ENCODE peak calls at places on chromosomes 7 and 10, in seven cellular contexts. One of them, this sample, is unnamed.

GRCh38 chr10:21082206-21082605 is 185.1 kb upstream of the NEBL start:
- DNase-seq in GM13977: no peak
- DNase-seq in DND-41: no peak
- DNase-seq in AG04450: no peak
- DNase-seq in endothelial cell: no peak
- DNase-seq in AG04449: no peak
- DNase-seq in lower lobe of right lung: no peak
- DNase-seq in this sample: no peak

GRCh38 chr10:108560488-108560887 is 1362.8 kb downstream of the XPNPEP1 start:
- DNase-seq in endothelial cell: no peak
- DNase-seq in GM13977: no peak
- DNase-seq in lower lobe of right lung: no peak
- DNase-seq in DND-41: no peak
- DNase-seq in AG04450: no peak
- DNase-seq in AG04449: no peak
- DNase-seq in this sample: no peak

GRCh38 chr7:9498303-9498702 is 1064.9 kb downstream of the NXPH1 start:
- DNase-seq in lower lobe of right lung: no peak
- DNase-seq in endothelial cell: no peak
- DNase-seq in GM13977: peak
- DNase-seq in AG04450: no peak
- DNase-seq in AG04449: no peak
- DNase-seq in DND-41: no peak
- DNase-seq in this sample: no peak

GRCh38 chr7:130069179-130069977 is 956 bp upstream of the KLHDC10 start:
- DNase-seq in AG04449: no peak
- DNase-seq in endothelial cell: no peak
- DNase-seq in lower lobe of right lung: no peak
- DNase-seq in GM13977: no peak
- DNase-seq in AG04450: no peak
- DNase-seq in DND-41: no peak
- DNase-seq in this sample: no peak

GRCh38 chr7:156026076-156027002 is 214.1 kb upstream of the SHH start:
- DNase-seq in AG04449: no peak
- DNase-seq in AG04450: no peak
- DNase-seq in DND-41: no peak
- DNase-seq in GM13977: no peak
- DNase-seq in endothelial cell: no peak
- DNase-seq in lower lobe of right lung: no peak
- DNase-seq in this sample: no peak

GRCh38 chr7:100352984-100353684 is 4.8 kb upstream of the PILRB start:
- DNase-seq in AG04449: no peak
- DNase-seq in DND-41: no peak
- DNase-seq in lower lobe of right lung: no peak
- DNase-seq in endothelial cell: no peak
- DNase-seq in AG04450: no peak
- DNase-seq in GM13977: no peak
- DNase-seq in this sample: no peak

GRCh38 chr7:74525881-74526280 is 72.2 kb downstream of the GTF2IRD1 start:
- DNase-seq in AG04450: no peak
- DNase-seq in GM13977: no peak
- DNase-seq in endothelial cell: no peak
- DNase-seq in DND-41: no peak
- DNase-seq in AG04449: no peak
- DNase-seq in lower lobe of right lung: no peak
- DNase-seq in this sample: no peak

GRCh38 chr7:112484671-112485097 is 3.9 kb downstream of the LSMEM1 start:
- DNase-seq in lower lobe of right lung: no peak
- DNase-seq in GM13977: no peak
- DNase-seq in AG04449: peak
- DNase-seq in DND-41: no peak
- DNase-seq in endothelial cell: no peak
- DNase-seq in AG04450: peak
- DNase-seq in this sample: no peak

GRCh38 chr10:117626228-117626627 is 83.7 kb downstream of the EMX2 start:
- DNase-seq in endothelial cell: no peak
- DNase-seq in GM13977: no peak
- DNase-seq in DND-41: no peak
- DNase-seq in lower lobe of right lung: no peak
- DNase-seq in AG04449: no peak
- DNase-seq in AG04450: no peak
- DNase-seq in this sample: no peak

GRCh38 chr10:51879238-51879637 is 179.8 kb upstream of the CSTF2T start:
- DNase-seq in endothelial cell: no peak
- DNase-seq in GM13977: peak
- DNase-seq in DND-41: no peak
- DNase-seq in lower lobe of right lung: no peak
- DNase-seq in AG04450: peak
- DNase-seq in AG04449: peak
- DNase-seq in this sample: no peak

GRCh38 chr7:131249003-131249402 is 78.7 kb upstream of the MKLN1 start:
- DNase-seq in AG04449: peak
- DNase-seq in lower lobe of right lung: peak
- DNase-seq in GM13977: no peak
- DNase-seq in AG04450: peak
- DNase-seq in endothelial cell: no peak
- DNase-seq in DND-41: no peak
- DNase-seq in this sample: no peak

GRCh38 chr10:83372646-83373045 is 766.7 kb upstream of the GHITM start:
- DNase-seq in AG04450: no peak
- DNase-seq in AG04449: no peak
- DNase-seq in DND-41: no peak
- DNase-seq in endothelial cell: no peak
- DNase-seq in GM13977: no peak
- DNase-seq in lower lobe of right lung: no peak
- DNase-seq in this sample: no peak

GRCh38 chr7:66899552-66900280 is 21.3 kb upstream of the TMEM248 start:
- DNase-seq in endothelial cell: no peak
- DNase-seq in lower lobe of right lung: no peak
- DNase-seq in AG04450: no peak
- DNase-seq in DND-41: no peak
- DNase-seq in AG04449: no peak
- DNase-seq in GM13977: no peak
- DNase-seq in this sample: peak

GRCh38 chr10:23375366-23375765 is 30.8 kb upstream of the C10orf67 start:
- DNase-seq in GM13977: no peak
- DNase-seq in AG04450: no peak
- DNase-seq in endothelial cell: no peak
- DNase-seq in lower lobe of right lung: no peak
- DNase-seq in AG04449: no peak
- DNase-seq in DND-41: no peak
- DNase-seq in this sample: no peak

GRCh38 chr7:39589323-39590111 is 23.3 kb downstream of the YAE1 start:
- DNase-seq in DND-41: peak
- DNase-seq in lower lobe of right lung: no peak
- DNase-seq in AG04450: no peak
- DNase-seq in AG04449: no peak
- DNase-seq in GM13977: peak
- DNase-seq in endothelial cell: peak
- DNase-seq in this sample: no peak

GRCh38 chr10:119896061-119896655 is 3.6 kb downstream of the SEC23IP start:
- DNase-seq in AG04449: no peak
- DNase-seq in DND-41: no peak
- DNase-seq in lower lobe of right lung: no peak
- DNase-seq in GM13977: no peak
- DNase-seq in endothelial cell: no peak
- DNase-seq in AG04450: peak
- DNase-seq in this sample: no peak

GRCh38 chr7:1593091-1593866 is 23.4 kb upstream of the PSMG3 start:
- DNase-seq in lower lobe of right lung: no peak
- DNase-seq in GM13977: no peak
- DNase-seq in AG04450: no peak
- DNase-seq in endothelial cell: peak
- DNase-seq in AG04449: no peak
- DNase-seq in DND-41: peak
- DNase-seq in this sample: peak

GRCh38 chr7:43211276-43211675 is 98.8 kb downstream of the HECW1 start:
- DNase-seq in DND-41: no peak
- DNase-seq in GM13977: no peak
- DNase-seq in lower lobe of right lung: no peak
- DNase-seq in endothelial cell: peak
- DNase-seq in AG04450: no peak
- DNase-seq in AG04449: no peak
- DNase-seq in this sample: no peak
- TF ChIP-seq CTCF in DND-41: no peak
- TF ChIP-seq CTCF in GM13977: no peak
- TF ChIP-seq CTCF in lower lobe of right lung: no peak
- TF ChIP-seq CTCF in endothelial cell: no peak
- TF ChIP-seq CTCF in AG04450: peak
- TF ChIP-seq CTCF in AG04449: no peak
- TF ChIP-seq CTCF in this sample: no peak

DNA sequence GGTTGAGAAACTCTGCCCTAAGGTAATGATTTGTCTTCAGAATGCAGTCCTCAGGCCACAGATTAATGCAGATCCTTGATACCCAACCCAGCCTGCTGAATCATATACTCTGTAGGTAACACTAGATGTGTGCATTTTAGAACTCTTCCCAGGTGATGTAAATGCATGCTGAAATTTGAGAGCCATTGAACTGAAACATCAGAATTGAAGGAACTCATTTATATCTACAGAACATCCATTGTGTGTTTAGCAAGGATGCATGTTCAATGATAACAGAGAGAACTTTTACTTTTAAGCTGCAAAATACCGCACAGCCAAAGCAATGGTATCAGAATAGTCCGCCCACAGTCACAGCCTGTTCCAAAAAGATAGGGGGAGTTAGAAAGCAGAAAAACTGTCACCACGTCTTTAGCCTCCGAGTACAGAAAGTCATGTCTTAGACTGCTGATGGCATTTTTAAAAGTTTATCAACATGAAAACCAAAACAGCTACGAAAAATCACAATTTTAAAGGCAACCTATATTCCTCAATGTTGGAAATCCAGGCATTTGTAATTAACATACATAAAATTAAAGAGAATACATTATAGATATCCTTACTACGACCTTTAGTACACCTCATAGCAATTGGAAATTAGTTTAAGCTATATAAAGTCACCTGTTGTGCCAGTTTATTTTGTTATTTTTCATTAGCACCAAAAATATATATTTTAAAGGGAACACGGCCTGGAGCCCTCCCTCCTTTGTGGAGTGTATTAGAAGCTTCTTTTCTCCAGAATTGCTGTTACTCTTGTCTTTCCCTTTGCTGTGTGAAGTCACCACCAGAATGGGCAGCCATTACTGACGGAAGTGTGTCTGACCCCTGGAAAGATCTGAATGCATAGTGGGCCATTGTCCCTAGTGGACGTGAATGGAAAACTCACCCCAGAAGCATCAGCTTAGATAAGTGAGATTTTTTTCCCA is 65.8 kb upstream of the PRKAR2B start:
- DNase-seq in AG04449: no peak
- DNase-seq in AG04450: no peak
- DNase-seq in DND-41: no peak
- DNase-seq in GM13977: no peak
- DNase-seq in lower lobe of right lung: no peak
- DNase-seq in endothelial cell: no peak
- DNase-seq in this sample: no peak
- TF ChIP-seq CTCF in AG04449: no peak
- TF ChIP-seq CTCF in AG04450: peak
- TF ChIP-seq CTCF in DND-41: no peak
- TF ChIP-seq CTCF in GM13977: no peak
- TF ChIP-seq CTCF in lower lobe of right lung: no peak
- TF ChIP-seq CTCF in endothelial cell: peak
- TF ChIP-seq CTCF in this sample: peak

DNA sequence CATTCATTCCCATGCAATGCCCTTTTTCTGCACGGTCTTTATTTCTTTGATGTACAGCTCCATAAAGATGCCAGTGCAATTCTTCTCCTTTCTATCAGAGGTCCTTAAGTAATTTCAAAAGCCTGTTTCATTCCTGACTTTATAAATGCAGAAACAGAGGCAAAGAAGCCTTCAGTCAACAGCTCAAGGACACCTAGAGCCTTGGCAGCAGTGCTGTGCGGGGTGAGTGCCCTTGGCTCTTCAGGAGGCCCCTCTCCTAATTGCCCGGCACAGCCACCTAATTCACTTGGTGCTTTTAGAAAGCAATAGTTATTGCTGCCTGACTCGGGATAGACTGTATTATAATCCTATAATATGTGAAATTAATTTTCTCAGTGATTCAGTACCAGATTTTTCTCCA is 169.6 kb upstream of the KLF6 start:
- DNase-seq in AG04449: no peak
- DNase-seq in endothelial cell: no peak
- DNase-seq in lower lobe of right lung: no peak
- DNase-seq in AG04450: no peak
- DNase-seq in GM13977: no peak
- DNase-seq in DND-41: no peak
- DNase-seq in this sample: no peak
- TF ChIP-seq CTCF in AG04449: no peak
- TF ChIP-seq CTCF in endothelial cell: no peak
- TF ChIP-seq CTCF in lower lobe of right lung: no peak
- TF ChIP-seq CTCF in AG04450: no peak
- TF ChIP-seq CTCF in GM13977: no peak
- TF ChIP-seq CTCF in DND-41: no peak
- TF ChIP-seq CTCF in this sample: no peak

GRCh38 chr10:43790147-43790546 is 141.5 kb upstream of the ZNF32 start:
- DNase-seq in GM13977: no peak
- DNase-seq in AG04450: no peak
- DNase-seq in lower lobe of right lung: no peak
- DNase-seq in endothelial cell: no peak
- DNase-seq in DND-41: no peak
- DNase-seq in AG04449: no peak
- DNase-seq in this sample: no peak

GRCh38 chr10:43782814-43783213 is 134.1 kb upstream of the ZNF32 start:
- DNase-seq in lower lobe of right lung: no peak
- DNase-seq in DND-41: no peak
- DNase-seq in endothelial cell: no peak
- DNase-seq in GM13977: no peak
- DNase-seq in AG04449: no peak
- DNase-seq in AG04450: no peak
- DNase-seq in this sample: no peak

GRCh38 chr10:43781480-43782361 is 133.0 kb upstream of the ZNF32 start:
- DNase-seq in AG04449: no peak
- DNase-seq in AG04450: no peak
- DNase-seq in GM13977: no peak
- DNase-seq in DND-41: peak
- DNase-seq in endothelial cell: no peak
- DNase-seq in lower lobe of right lung: no peak
- DNase-seq in this sample: no peak

GRCh38 chr10:43785252-43785651 is 136.6 kb upstream of the ZNF32 start:
- DNase-seq in GM13977: no peak
- DNase-seq in AG04449: no peak
- DNase-seq in AG04450: no peak
- DNase-seq in endothelial cell: no peak
- DNase-seq in DND-41: no peak
- DNase-seq in lower lobe of right lung: no peak
- DNase-seq in this sample: no peak
- TF ChIP-seq CTCF in GM13977: peak
- TF ChIP-seq CTCF in AG04449: no peak
- TF ChIP-seq CTCF in AG04450: peak
- TF ChIP-seq CTCF in endothelial cell: no peak
- TF ChIP-seq CTCF in DND-41: peak
- TF ChIP-seq CTCF in lower lobe of right lung: peak
- TF ChIP-seq CTCF in this sample: peak

This sample was measured in WERI-Rb-1.